ENCODE peak calls at places on chromosomes 1 and 21, in eight cellular contexts. D is mucosa of descending colon, U is mesothelial cell of epicardium, H is AG04450, F is neural crest cell, O is GM12864, G is transverse colon, M is GM13976. J is an unnamed sample.

GRCh38 chr1:44327679-44328491 is 27.2 kb downstream of the ERI3 start:
- DNase-seq in D (peak), U (peak), H (peak), F (no peak), O (no peak), G (peak), M (no peak), J (no peak)

GRCh38 chr1:40266786-40267535 is 8.9 kb downstream of the ZMPSTE24 start:
- DNase-seq in D (no peak), U (no peak), H (no peak), F (no peak), O (no peak), G (no peak), M (no peak), J (no peak)

GRCh38 chr1:172107261-172107820 is 266.0 kb downstream of the DNM3 start:
- DNase-seq in D (no peak), U (no peak), H (no peak), F (no peak), O (no peak), G (no peak), M (no peak), J (no peak)

GRCh38 chr21:44593598-44594405 is 1.5 kb upstream of the KRTAP10-6 start:
- DNase-seq in D (no peak), U (no peak), H (no peak), F (no peak), O (no peak), G (no peak), M (no peak), J (no peak)

GRCh38 chr1:167219646-167220536 is 795 bp upstream of the POU2F1 start:
- DNase-seq in D (peak), U (peak), H (peak), F (peak), O (peak), G (peak), M (peak), J (peak)

GRCh38 chr21:29407571-29407970 is 108.8 kb downstream of the BACH1 start:
- DNase-seq in D (no peak), U (no peak), H (no peak), F (no peak), O (no peak), G (no peak), M (no peak), J (no peak)

GRCh38 chr1:204435886-204436271 is 24.3 kb upstream of the PPP1R15B start:
- DNase-seq in D (no peak), U (no peak), H (no peak), F (no peak), O (no peak), G (no peak), M (no peak), J (no peak)

GRCh38 chr1:78672428-78672827 is 22.8 kb downstream of the IFI44 start:
- DNase-seq in D (no peak), U (no peak), H (no peak), F (no peak), O (no peak), G (no peak), M (no peak), J (no peak)

GRCh38 chr1:91166106-91166712 is 144.4 kb upstream of the ZNF644 start:
- DNase-seq in D (no peak), U (no peak), H (peak), F (peak), O (peak), G (peak), M (peak), J (peak)

GRCh38 chr1:21200767-21201166 is 24.1 kb upstream of the EIF4G3 start:
- DNase-seq in D (no peak), U (no peak), H (no peak), F (no peak), O (no peak), G (no peak), M (no peak), J (no peak)

GRCh38 chr1:14568716-14569115 is 29.8 kb upstream of the KAZN start:
- DNase-seq in D (no peak), U (no peak), H (no peak), F (no peak), O (no peak), G (no peak), M (no peak), J (no peak)

GRCh38 chr1:14570514-14570913 is 28.0 kb upstream of the KAZN start:
- DNase-seq in D (no peak), U (no peak), H (no peak), F (no peak), O (no peak), G (no peak), M (no peak), J (no peak)

GRCh38 chr1:14567903-14568302 is 30.6 kb upstream of the KAZN start:
- DNase-seq in D (no peak), U (no peak), H (no peak), F (no peak), O (no peak), G (no peak), M (no peak), J (no peak)

GRCh38 chr1:14565076-14565475 is 33.4 kb upstream of the KAZN start:
- DNase-seq in D (no peak), U (no peak), H (no peak), F (no peak), O (no peak), G (no peak), M (no peak), J (no peak)

GRCh38 chr1:14567056-14567455 is 31.4 kb upstream of the KAZN start:
- DNase-seq in D (no peak), U (no peak), H (no peak), F (no peak), O (no peak), G (no peak), M (no peak), J (no peak)
- TF ChIP-seq CTCF in D (no peak), U (no peak), H (no peak), F (peak), O (no peak), G (no peak), M (no peak), J (no peak)

GRCh38 chr1:207888647-207889046 is 22.3 kb downstream of the CD34 start:
- DNase-seq in D (no peak), U (no peak), H (no peak), F (no peak), O (no peak), G (no peak), M (no peak), J (no peak)
- TF ChIP-seq CTCF in D (no peak), U (no peak), H (peak), F (no peak), O (no peak), G (no peak), M (no peak), J (no peak)

GRCh38 chr1:237799762-237800474 is 90.8 kb downstream of the ZP4 start:
- DNase-seq in D (peak), U (no peak), H (no peak), F (peak), O (no peak), G (peak), M (peak), J (peak)
- TF ChIP-seq CTCF in D (peak), U (no peak), H (no peak), F (peak), O (peak), G (peak), M (no peak), J (peak)

GRCh38 chr1:155226910-155227260 is 18.4 kb downstream of the MTX1 start:
- DNase-seq in D (peak), U (no peak), H (no peak), F (peak), O (no peak), G (peak), M (peak), J (peak)
- TF ChIP-seq CTCF in D (no peak), U (no peak), H (no peak), F (peak), O (no peak), G (no peak), M (no peak), J (no peak)

DNA sequence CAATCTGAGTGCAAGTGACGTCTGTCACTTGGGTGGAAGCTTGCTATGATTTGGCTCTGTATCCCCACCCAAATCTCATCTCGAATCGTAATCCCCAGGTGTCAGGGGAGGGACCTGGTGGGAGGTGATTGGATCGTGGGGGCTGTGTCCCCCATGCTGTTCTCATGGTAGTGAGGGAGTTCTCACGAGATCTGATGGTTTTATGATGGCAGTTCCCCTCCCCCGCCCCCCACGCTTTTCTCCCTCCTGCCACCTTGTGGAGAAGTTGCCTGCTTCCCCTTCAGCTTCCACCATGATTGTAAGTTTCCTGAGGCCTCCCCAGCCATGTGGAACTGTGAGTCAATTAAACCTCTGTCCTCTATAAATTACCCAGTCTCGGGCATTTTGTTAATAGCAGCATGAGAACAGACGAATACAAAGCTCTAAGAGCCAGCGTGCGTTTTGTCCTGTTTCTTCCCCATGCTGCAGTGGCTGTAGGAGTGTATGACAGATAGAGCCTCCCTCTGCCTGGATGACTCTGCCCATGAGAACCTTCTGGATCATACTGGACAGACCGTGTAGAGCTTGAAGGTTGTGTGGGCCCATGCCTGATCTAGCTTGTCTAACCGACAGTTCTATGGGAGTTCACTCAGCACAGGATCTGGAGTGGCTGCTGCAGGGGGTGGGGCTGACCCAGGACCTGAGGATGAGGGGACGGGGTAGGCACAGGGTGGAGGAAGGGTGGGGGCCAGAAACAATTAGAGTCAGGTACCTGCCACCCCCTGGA is 139.7 kb upstream of the ERRFI1 start:
- DNase-seq in D (no peak), U (no peak), H (no peak), F (no peak), O (no peak), G (no peak), M (no peak), J (no peak)
- TF ChIP-seq CTCF in D (no peak), U (no peak), H (peak), F (peak), O (peak), G (no peak), M (no peak), J (no peak)

DNA sequence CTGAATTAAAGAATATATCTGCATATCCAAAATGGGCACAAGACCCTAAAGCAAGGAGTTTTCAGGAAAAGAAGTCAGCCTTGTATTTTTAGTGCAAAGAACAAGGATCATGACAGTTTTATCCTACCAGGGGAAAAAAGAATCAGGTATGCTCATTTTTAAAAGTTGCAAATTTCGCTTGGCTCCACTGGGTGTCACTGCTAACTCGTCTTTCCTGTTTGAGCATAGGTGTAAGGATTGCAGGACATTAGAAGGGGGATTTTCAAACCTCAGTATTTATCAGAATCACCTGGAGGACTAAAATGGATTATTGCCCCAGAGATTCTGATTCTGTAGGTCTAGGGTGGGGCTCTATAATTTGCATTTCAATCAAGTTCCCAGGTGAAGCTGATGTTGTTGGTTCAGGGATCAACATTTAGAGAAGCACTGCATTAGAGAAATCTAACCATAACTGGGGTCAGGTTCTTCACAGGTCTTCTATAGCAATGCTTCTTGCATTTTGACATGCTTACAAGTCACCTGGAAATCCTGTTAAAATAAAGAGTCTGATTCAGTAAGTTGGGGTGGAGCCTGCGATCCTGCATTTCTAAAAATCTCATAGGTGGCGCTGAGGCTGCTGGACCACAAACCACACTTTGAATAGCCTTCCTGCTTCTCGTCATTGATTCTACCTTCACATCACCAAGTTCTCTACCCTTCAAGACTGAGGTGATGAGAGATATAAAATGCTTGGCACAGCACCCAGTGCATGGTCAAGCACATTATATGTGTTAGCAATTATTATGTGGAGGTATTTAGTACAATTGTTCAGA is 39.6 kb downstream of the NUF2 start:
- DNase-seq in D (no peak), U (no peak), H (no peak), F (no peak), O (no peak), G (no peak), M (no peak), J (peak)
- TF ChIP-seq CTCF in D (no peak), U (peak), H (peak), F (peak), O (peak), G (peak), M (peak), J (peak)

DNA sequence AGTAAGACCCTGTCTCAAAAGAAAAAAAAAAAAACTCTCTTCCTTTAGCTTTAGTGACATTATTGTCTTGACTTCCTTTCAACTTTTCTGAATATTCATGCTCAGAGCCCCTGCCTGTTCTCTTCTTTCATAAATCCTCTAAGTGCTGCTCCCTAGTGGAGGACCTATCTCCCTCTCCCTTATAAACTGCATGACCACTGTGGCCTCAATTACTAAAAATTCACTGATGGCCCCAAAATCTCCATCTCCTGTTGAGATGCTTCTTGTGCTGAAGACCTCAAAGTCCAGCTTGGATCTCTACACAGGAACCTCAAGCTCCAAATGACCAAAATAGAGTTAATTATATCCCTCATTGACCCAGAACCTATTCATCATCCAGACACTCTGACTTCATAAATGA is 7.8 kb downstream of the ITLN1 start:
- DNase-seq in D (no peak), U (no peak), H (no peak), F (no peak), O (no peak), G (no peak), M (peak), J (peak)
- TF ChIP-seq CTCF in D (no peak), U (no peak), H (no peak), F (peak), O (peak), G (no peak), M (no peak), J (peak)

GRCh38 chr1:38361566-38361965 is 315.0 kb upstream of the POU3F1 start:
- DNase-seq in D (no peak), U (no peak), H (no peak), F (no peak), O (no peak), G (no peak), M (no peak), J (no peak)

GRCh38 chr1:38360807-38361206 is 314.2 kb upstream of the POU3F1 start:
- DNase-seq in D (no peak), U (no peak), H (no peak), F (no peak), O (no peak), G (no peak), M (no peak), J (no peak)
- TF ChIP-seq CTCF in D (no peak), U (no peak), H (no peak), F (no peak), O (peak), G (no peak), M (no peak), J (no peak)

GRCh38 chr1:173453982-173454381 is 23.2 kb upstream of the PRDX6 start:
- DNase-seq in D (no peak), U (no peak), H (no peak), F (no peak), O (no peak), G (no peak), M (no peak), J (no peak)
- TF ChIP-seq CTCF in D (no peak), U (no peak), H (no peak), F (no peak), O (no peak), G (no peak), M (no peak), J (no peak)